ENCODE peak calls at places on chromosome 4, in four cellular contexts. K, Q, C and V are unnamed samples.

GRCh38 chr4:119300072-119300387 is 21.9 kb downstream of the FABP2 start:
- DNase-seq in K (no peak), Q (no peak), C (peak), V (peak)

GRCh38 chr4:16289872-16290554 is 63.7 kb upstream of the TAPT1 start:
- DNase-seq in K (peak), Q (peak), C (peak), V (peak)

GRCh38 chr4:88108747-88109122 is 49.7 kb downstream of the ABCG2 start:
- DNase-seq in K (no peak), Q (no peak), C (no peak), V (no peak)

GRCh38 chr4:168505996-168506395 is 9.1 kb downstream of the PALLD start:
- DNase-seq in K (no peak), Q (no peak), C (no peak), V (no peak)

GRCh38 chr4:121168446-121168845 is 4.3 kb upstream of the TNIP3 start:
- DNase-seq in K (no peak), Q (no peak), C (no peak), V (no peak)

GRCh38 chr4:18404642-18405041 is 383.1 kb upstream of the LCORL start:
- DNase-seq in K (no peak), Q (no peak), C (no peak), V (no peak)

GRCh38 chr4:78954048-78954666 is 14.9 kb upstream of the PAQR3 start:
- DNase-seq in K (peak), Q (peak), C (peak), V (peak)

GRCh38 chr4:158161561-158162354 is 11.1 kb downstream of the GASK1B start:
- DNase-seq in K (no peak), Q (peak), C (no peak), V (no peak)

GRCh38 chr4:137934921-137935320 is 307.2 kb downstream of the SLC7A11 start:
- DNase-seq in K (no peak), Q (no peak), C (no peak), V (no peak)

GRCh38 chr4:73864365-73864764 is 4.8 kb upstream of the CXCL1 start:
- DNase-seq in K (peak), Q (no peak), C (no peak), V (no peak)

GRCh38 chr4:54277691-54278090 is 48.6 kb downstream of the PDGFRA start:
- DNase-seq in K (no peak), Q (no peak), C (no peak), V (no peak)

GRCh38 chr4:172786039-172786792 is 382.4 kb upstream of the GALNT7 start:
- DNase-seq in K (no peak), Q (no peak), C (no peak), V (no peak)

GRCh38 chr4:8398347-8398746 is 42.2 kb downstream of the ACOX3 start:
- DNase-seq in K (no peak), Q (no peak), C (no peak), V (no peak)

GRCh38 chr4:145178740-145179139 is 1.6 kb downstream of the OTUD4 start:
- DNase-seq in K (no peak), Q (no peak), C (no peak), V (peak)

DNA sequence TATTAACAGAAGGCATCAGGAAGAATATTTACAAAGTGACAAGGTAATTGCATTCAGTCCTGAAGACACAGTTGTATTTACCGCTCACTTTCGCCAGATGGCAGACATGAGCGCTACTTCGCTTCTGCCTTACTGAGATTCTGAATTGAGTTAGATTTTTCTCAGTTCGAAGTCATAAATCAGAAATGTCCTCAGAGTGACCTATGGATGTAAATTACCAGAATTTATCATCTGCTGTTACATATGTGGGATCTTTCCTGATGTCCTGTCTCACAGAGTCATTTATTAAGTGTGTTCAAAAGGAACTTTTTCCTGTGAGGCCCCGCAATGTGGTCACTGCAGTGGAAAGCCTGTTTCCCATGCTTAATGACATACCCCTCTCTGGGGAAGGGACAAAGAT is 97.3 kb upstream of the DCLK2 start:
- DNase-seq in K (peak), Q (peak), C (peak), V (peak)
- TF ChIP-seq ELF1 in K (no peak), Q (no peak), C (no peak), V (no peak)

GRCh38 chr4:105158837-105159236 is 12.2 kb downstream of the TET2 start:
- DNase-seq in K (peak), Q (no peak), C (no peak), V (no peak)
- H3K4me2 ChIP-seq in K (no peak), Q (no peak), C (no peak), V (no peak)

GRCh38 chr4:59094505-59094904 is 1984.3 kb upstream of the IGFBP7 start:
- DNase-seq in K (no peak), Q (no peak), C (no peak), V (no peak)
- TF ChIP-seq ELF1 in K (no peak), Q (no peak), C (no peak), V (no peak)

DNA sequence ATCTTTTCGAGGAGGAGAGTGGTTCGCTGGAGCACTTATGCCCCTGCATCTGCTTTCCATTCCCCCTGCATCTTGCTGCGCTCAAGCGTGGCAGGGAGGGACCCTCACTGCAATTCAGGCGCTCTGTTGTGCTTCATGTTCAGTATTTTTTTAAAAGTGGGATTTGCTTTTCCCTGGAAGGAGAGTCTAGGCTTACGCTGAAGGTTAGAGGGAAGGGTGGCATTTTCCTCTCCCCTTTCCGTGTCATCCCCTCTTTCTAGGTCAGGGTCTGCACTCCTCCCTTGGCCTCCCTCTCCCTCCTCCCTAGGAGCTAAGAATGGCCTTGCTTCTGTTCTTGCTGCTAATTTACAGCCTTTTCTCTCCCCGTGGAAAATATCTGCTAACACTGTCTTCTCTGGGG is 202.1 kb upstream of the LEF1 start:
- DNase-seq in K (no peak), Q (no peak), C (no peak), V (no peak)
- H3K4me2 ChIP-seq in K (no peak), Q (no peak), C (no peak), V (no peak)

GRCh38 chr4:153398713-153399112 is 54.2 kb downstream of the MND1 start:
- DNase-seq in K (no peak), Q (no peak), C (no peak), V (no peak)
- TF ChIP-seq ELF1 in K (no peak), Q (no peak), C (no peak), V (no peak)

GRCh38 chr4:24423670-24424069 is 160.7 kb downstream of the DHX15 start:
- DNase-seq in K (no peak), Q (no peak), C (no peak), V (no peak)

GRCh38 chr4:24422644-24423043 is 161.7 kb downstream of the DHX15 start:
- DNase-seq in K (no peak), Q (no peak), C (no peak), V (no peak)

GRCh38 chr4:24428850-24429249 is 155.5 kb downstream of the DHX15 start:
- DNase-seq in K (no peak), Q (no peak), C (no peak), V (no peak)

GRCh38 chr4:24425868-24426267 is 158.5 kb downstream of the DHX15 start:
- DNase-seq in K (no peak), Q (no peak), C (no peak), V (no peak)
- H3K4me2 ChIP-seq in K (no peak), Q (no peak), C (no peak), V (no peak)

GRCh38 chr4:114028071-114028470 is 48.6 kb upstream of the ARSJ start:
- DNase-seq in K (no peak), Q (no peak), C (no peak), V (no peak)
- TF ChIP-seq ELF1 in K (no peak), Q (no peak), C (no peak), V (no peak)

GRCh38 chr4:177706916-177707315 is 264.7 kb upstream of the AGA start:
- DNase-seq in K (no peak), Q (no peak), C (no peak), V (no peak)
- H3K4me2 ChIP-seq in K (no peak), Q (no peak), C (no peak), V (no peak)

DNA sequence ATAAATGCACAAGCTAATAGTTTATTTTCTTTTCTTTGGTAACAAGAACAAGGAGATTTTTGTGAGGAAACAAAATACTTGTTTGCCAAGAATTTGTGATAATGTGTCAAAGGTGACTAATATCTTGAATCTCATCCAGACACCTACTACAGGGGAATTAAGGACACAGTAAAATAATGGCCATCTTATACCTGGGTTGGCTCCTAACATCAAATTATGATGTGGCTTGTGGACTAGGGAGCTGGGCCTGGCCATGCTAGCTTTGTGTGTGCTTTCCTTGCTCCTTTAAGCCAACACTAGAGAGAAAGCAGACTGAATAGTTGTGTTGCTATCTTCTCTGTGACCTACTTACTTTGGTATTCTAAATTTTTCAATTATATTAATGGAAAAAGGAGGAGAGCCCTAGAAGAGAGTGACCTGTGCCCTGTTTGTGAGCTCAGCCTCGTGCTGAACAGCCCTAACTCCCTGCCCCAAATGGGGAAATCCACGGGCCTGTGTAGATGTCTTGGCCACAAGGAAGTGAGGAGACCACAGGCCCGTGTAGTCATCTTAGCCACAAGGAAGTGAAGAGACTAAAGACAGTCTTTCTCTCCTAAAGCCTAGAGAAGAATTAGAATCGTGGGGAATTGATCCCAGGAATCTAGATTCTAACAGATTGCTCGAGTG is 23.3 kb downstream of the ARHGAP24 start:
- DNase-seq in K (no peak), Q (no peak), C (no peak), V (no peak)
- TF ChIP-seq ELF1 in K (no peak), Q (peak), C (peak), V (no peak)

DNA sequence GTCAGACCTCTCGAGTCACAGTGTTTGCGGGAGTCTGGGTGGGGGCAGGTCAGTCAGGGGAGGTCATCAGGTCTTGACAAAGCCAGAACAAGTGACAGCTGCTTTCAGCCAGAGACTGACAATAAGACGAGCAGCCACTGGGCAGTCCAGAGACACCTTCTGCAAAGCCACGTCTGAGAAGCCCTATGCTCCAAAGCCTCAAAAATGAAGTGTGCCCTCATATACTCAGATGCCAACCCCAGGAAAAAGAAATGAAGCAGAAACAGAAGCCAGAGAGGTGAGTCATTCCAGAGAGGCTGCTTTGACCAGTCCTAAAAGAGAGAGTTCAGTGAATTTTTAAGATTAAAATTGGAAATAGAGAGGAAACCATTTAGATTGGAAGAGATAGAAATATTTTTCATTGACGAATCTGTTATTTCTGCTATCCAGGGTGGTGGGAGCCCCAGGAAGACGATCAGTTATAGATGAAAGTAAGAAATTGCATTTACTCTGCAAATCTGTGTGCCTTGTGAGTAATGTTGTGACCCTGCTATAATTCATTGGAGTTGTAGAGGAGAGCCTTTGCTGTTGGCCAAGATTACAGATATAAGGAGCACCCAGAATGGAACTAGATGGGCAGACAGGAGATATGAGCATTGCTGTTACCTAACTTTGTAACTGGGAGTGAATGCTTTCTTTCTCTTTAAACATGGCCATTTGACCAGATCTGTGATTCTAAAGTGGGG is 77.9 kb downstream of the LRRC66 start:
- DNase-seq in K (no peak), Q (no peak), C (no peak), V (no peak)
- H3K4me2 ChIP-seq in K (peak), Q (no peak), C (no peak), V (peak)